ENCODE peak calls at places on chromosomes 12 and 14, in six cellular contexts. G is EL; L is T-helper 2 cell; E is activated T-cell treated with anti-CD3 and anti-CD28 coated beads for 24 hours; Z is activated CD4-positive, alpha-beta memory T cell treated with anti-CD3 and anti-CD28 coated beads, Interleukin-2, amount 10 ng/mL, durations not matched to agents 7 days and 5 days; F is T follicular helper cell. I is an unnamed sample.

GRCh38 chr12:6606331-6607131 is 648 bp downstream of the CHD4 start:
- DNase-seq in G (peak), L (peak), E (no peak), Z (no peak), F (peak), I (peak)

GRCh38 chr14:90985601-90986242 is 74.7 kb downstream of the RPS6KA5 start:
- DNase-seq in G (no peak), L (no peak), E (no peak), Z (no peak), F (no peak), I (no peak)

GRCh38 chr12:26689281-26689841 is 143.6 kb downstream of the ITPR2 start:
- DNase-seq in G (no peak), L (no peak), E (no peak), Z (no peak), F (no peak), I (no peak)

GRCh38 chr12:130639759-130640158 is 76.3 kb downstream of the RIMBP2 start:
- DNase-seq in G (no peak), L (no peak), E (no peak), Z (no peak), F (no peak), I (no peak)

GRCh38 chr14:77009014-77009413 is 19.5 kb downstream of the IRF2BPL start:
- DNase-seq in G (no peak), L (no peak), E (no peak), Z (no peak), F (no peak), I (no peak)

GRCh38 chr12:105317942-105318614 is 12.4 kb upstream of the C12orf75 start:
- DNase-seq in G (peak), L (no peak), E (no peak), Z (no peak), F (no peak), I (no peak)

GRCh38 chr12:62817556-62818271 is 117.2 kb downstream of the PPM1H start:
- DNase-seq in G (no peak), L (no peak), E (no peak), Z (no peak), F (no peak), I (no peak)

GRCh38 chr12:122449317-122449716 is 26.8 kb upstream of the CLIP1 start:
- DNase-seq in G (peak), L (no peak), E (no peak), Z (no peak), F (no peak), I (no peak)

GRCh38 chr12:68838046-68838886 is 30.3 kb downstream of the MDM2 start:
- DNase-seq in G (no peak), L (no peak), E (no peak), Z (no peak), F (no peak), I (no peak)

GRCh38 chr14:75452900-75453816 is 25.3 kb downstream of the JDP2 start:
- DNase-seq in G (peak), L (no peak), E (no peak), Z (no peak), F (no peak), I (no peak)

GRCh38 chr14:98940693-98941437 is 331.1 kb downstream of the BCL11B start:
- DNase-seq in G (no peak), L (no peak), E (no peak), Z (no peak), F (no peak), I (no peak)

GRCh38 chr14:101721951-101722661 is 39.4 kb upstream of the PPP2R5C start:
- DNase-seq in G (peak), L (peak), E (peak), Z (peak), F (peak), I (peak)

GRCh38 chr12:116714175-116714574 is 23.7 kb downstream of the SPRING1 start:
- DNase-seq in G (no peak), L (no peak), E (no peak), Z (no peak), F (no peak), I (no peak)

GRCh38 chr12:88206636-88207035 is 64.5 kb downstream of the TMTC3 start:
- DNase-seq in G (peak), L (no peak), E (no peak), Z (no peak), F (no peak), I (no peak)

GRCh38 chr14:37709419-37710195 is 114.2 kb downstream of the TTC6 start:
- DNase-seq in G (peak), L (no peak), E (no peak), Z (no peak), F (no peak), I (no peak)

GRCh38 chr14:95597784-95598204 is 62.9 kb downstream of the GLRX5 start:
- DNase-seq in G (peak), L (no peak), E (no peak), Z (no peak), F (no peak), I (no peak)

GRCh38 chr12:110919720-110920119 is 659 bp downstream of the MYL2 start:
- DNase-seq in G (no peak), L (no peak), E (no peak), Z (no peak), F (no peak), I (no peak)

GRCh38 chr14:64942531-64943111 is at the start of gene GPX2:
- DNase-seq in G (no peak), L (no peak), E (no peak), Z (no peak), F (no peak), I (no peak)

GRCh38 chr12:619346-619745 is 43.9 kb downstream of the NINJ2 start:
- DNase-seq in G (no peak), L (no peak), E (no peak), Z (no peak), F (no peak), I (no peak)

GRCh38 chr12:111312016-111312415 is 56.9 kb downstream of the PHETA1 start:
- DNase-seq in G (no peak), L (no peak), E (no peak), Z (no peak), F (no peak), I (no peak)

I was measured in T-helper 9 cell.